ENCODE peak calls at places on chromosomes 7 and 10, in six cellular contexts. K is H54; I is AML-193; S is progenitor cell of endocrine pancreas; W is CD4-positive, alpha-beta memory T cell; V is NCI-H1092 treated with DMSO at 0.1 percent for 48 hours. H is an unnamed sample.

GRCh38 chr7:55534916-55535636 is 37.2 kb downstream of the VOPP1 start:
- DNase-seq in K (no peak), I (no peak), S (no peak), W (no peak), V (peak), H (no peak)

GRCh38 chr10:71927669-71928592 is 36.3 kb upstream of the CHST3 start:
- DNase-seq in K (no peak), I (no peak), S (no peak), W (no peak), V (no peak), H (no peak)

GRCh38 chr7:101952355-101953247 is 135.2 kb downstream of the CUX1 start:
- DNase-seq in K (peak), I (no peak), S (no peak), W (no peak), V (no peak), H (no peak)

GRCh38 chr10:102196893-102197292 is 29.2 kb upstream of the ELOVL3 start:
- DNase-seq in K (no peak), I (no peak), S (no peak), W (no peak), V (no peak), H (no peak)

GRCh38 chr10:103691723-103692380 is 163.5 kb downstream of the SH3PXD2A start:
- DNase-seq in K (no peak), I (no peak), S (no peak), W (peak), V (no peak), H (no peak)

GRCh38 chr7:21076579-21076978 is 289.9 kb upstream of the SP8 start:
- DNase-seq in K (no peak), I (no peak), S (no peak), W (no peak), V (no peak), H (no peak)

GRCh38 chr7:151460474-151460855 is 20.5 kb upstream of the CRYGN start:
- DNase-seq in K (no peak), I (no peak), S (no peak), W (no peak), V (no peak), H (no peak)

GRCh38 chr7:12623885-12624498 is 53.5 kb downstream of the SCIN start:
- DNase-seq in K (no peak), I (peak), S (no peak), W (no peak), V (peak), H (no peak)

GRCh38 chr7:72476608-72477305 is 64.6 kb upstream of the CALN1 start:
- DNase-seq in K (no peak), I (no peak), S (no peak), W (no peak), V (no peak), H (no peak)

H was measured in C1 segment of cervical spinal cord.